ENCODE peak calls at places on chromosomes 5 and 9, in eight cellular contexts. P is PC-3, J is mesendoderm, D is neural progenitor cell, U is stomach, V is thyroid gland, G is RWPE2, Y is uterus. N is an unnamed sample.

GRCh38 chr9:120390637-120391190 is 189.3 kb downstream of the CDK5RAP2 start:
- DNase-seq in P (no peak), J (no peak), D (no peak), U (no peak), V (no peak), G (no peak), Y (no peak), N (no peak)

GRCh38 chr5:153460421-153460820 is 30.0 kb upstream of the GRIA1 start:
- DNase-seq in P (no peak), J (no peak), D (no peak), U (no peak), V (no peak), G (no peak), Y (no peak), N (no peak)

GRCh38 chr5:24389968-24390367 is 254.8 kb downstream of the CDH10 start:
- DNase-seq in P (peak; percentile 6), J (no peak), D (no peak), U (no peak), V (no peak), G (no peak), Y (no peak), N (no peak)

GRCh38 chr9:89659473-89660256 is 54.9 kb downstream of the GADD45G start:
- DNase-seq in P (no peak), J (no peak), D (no peak), U (no peak), V (no peak), G (no peak), Y (no peak), N (no peak)

GRCh38 chr9:5892456-5893133 is 1.9 kb downstream of the MLANA start:
- DNase-seq in P (peak; percentile 15), J (no peak), D (no peak), U (no peak), V (no peak), G (no peak), Y (peak; percentile 19), N (no peak)

GRCh38 chr9:18596920-18597319 is 123.0 kb downstream of the ADAMTSL1 start:
- DNase-seq in P (peak; percentile 56), J (no peak), D (no peak), U (no peak), V (no peak), G (no peak), Y (no peak), N (no peak)

GRCh38 chr9:124652994-124653393 is 118.1 kb downstream of the NR6A1 start:
- DNase-seq in P (no peak), J (no peak), D (no peak), U (no peak), V (no peak), G (no peak), Y (no peak), N (no peak)

GRCh38 chr5:112228672-112229071 is 190.4 kb downstream of the EPB41L4A start:
- DNase-seq in P (peak; percentile 71), J (peak; percentile 45), D (no peak), U (peak; percentile 95), V (peak; percentile 100), G (peak; percentile 92), Y (peak; percentile 19), N (peak; percentile 88)

GRCh38 chr9:134585746-134586706 is 55.6 kb upstream of the COL5A1 start:
- DNase-seq in P (peak; percentile 45), J (peak; percentile 71), D (no peak), U (no peak), V (no peak), G (peak; percentile 65), Y (peak; percentile 8), N (no peak)

GRCh38 chr9:133787749-133788015 is 49.5 kb upstream of the SARDH start:
- DNase-seq in P (no peak), J (peak; percentile 57), D (peak; percentile 61), U (peak; percentile 63), V (no peak), G (no peak), Y (no peak), N (peak; percentile 40)

GRCh38 chr5:38831909-38832308 is 13.9 kb upstream of the OSMR start:
- DNase-seq in P (peak; percentile 58), J (peak; percentile 83), D (peak; percentile 71), U (no peak), V (peak; percentile 18), G (no peak), Y (no peak), N (no peak)

GRCh38 chr5:52502591-52502990 is 285.1 kb upstream of the ITGA1 start:
- DNase-seq in P (no peak), J (no peak), D (peak; percentile 17), U (no peak), V (no peak), G (no peak), Y (no peak), N (no peak)

DNA sequence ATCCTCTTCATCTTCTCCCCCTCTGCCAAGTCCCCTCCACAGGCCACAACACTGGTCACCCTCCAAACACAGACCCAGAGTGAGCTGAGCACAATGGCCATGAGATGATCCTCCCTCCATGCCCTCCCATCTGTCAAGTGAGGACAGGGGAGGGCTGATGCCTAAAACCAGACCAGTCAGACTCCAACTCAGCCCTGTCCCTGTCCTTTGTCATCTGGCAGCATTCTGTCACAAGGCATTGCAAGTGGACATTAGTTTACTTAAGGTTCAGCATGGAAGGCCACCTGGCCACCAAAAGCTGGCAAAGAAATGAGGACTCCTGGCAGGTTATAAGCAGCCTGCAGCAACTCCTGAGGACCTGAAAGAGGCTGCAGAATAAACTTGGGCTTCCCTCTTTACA is 136.2 kb upstream of the SLC30A5 start:
- DNase-seq in P (no peak), J (no peak), D (no peak), U (no peak), V (peak; percentile 35), G (no peak), Y (no peak), N (no peak)
- H3K27ac ChIP-seq in P (no peak overlapping the region), J (no peak overlapping the region), D (no peak overlapping the region), U (no peak overlapping the region), V (no peak overlapping the region), G (no peak overlapping the region), Y (peak overlapping the region; percentile 62), N (no peak overlapping the region)

GRCh38 chr5:150188146-150188842 is 1.6 kb upstream of the SLC6A7 start:
- DNase-seq in P (no peak), J (no peak), D (no peak), U (no peak), V (no peak), G (no peak), Y (no peak), N (peak; percentile 43)

GRCh38 chr5:150190503-150190973 is 676 bp downstream of the SLC6A7 start:
- DNase-seq in P (no peak), J (peak; percentile 29), D (peak; percentile 30), U (no peak), V (no peak), G (no peak), Y (no peak), N (no peak)

GRCh38 chr5:150192462-150192861 is 2.6 kb downstream of the SLC6A7 start:
- DNase-seq in P (no peak), J (peak; percentile 14), D (no peak), U (no peak), V (no peak), G (no peak), Y (no peak), N (no peak)

GRCh38 chr5:150190987-150191386 is 1.1 kb downstream of the SLC6A7 start:
- DNase-seq in P (no peak), J (peak; percentile 14), D (no peak), U (no peak), V (no peak), G (no peak), Y (no peak), N (no peak)

GRCh38 chr5:150189728-150190502 is at the start of gene SLC6A7:
- DNase-seq in P (no peak), J (no peak), D (peak; percentile 62), U (no peak), V (no peak), G (no peak), Y (no peak), N (peak; percentile 43)
- H3K4me3 ChIP-seq in P (no peak within 1 kb of the TSS), J (no peak within 1 kb of the TSS), D (peak within 1 kb of the TSS; percentile 49), U (no peak within 1 kb of the TSS), V (no peak within 1 kb of the TSS), G (no peak within 1 kb of the TSS), Y (no peak within 1 kb of the TSS), N (peak within 1 kb of the TSS; percentile 3)

GRCh38 chr5:36390640-36391039 is 88.9 kb upstream of the RANBP3L start:
- DNase-seq in P (no peak), J (no peak), D (no peak), U (no peak), V (no peak), G (no peak), Y (no peak), N (no peak)

GRCh38 chr5:36393656-36394438 is 92.1 kb upstream of the RANBP3L start:
- DNase-seq in P (peak; percentile 40), J (peak; percentile 28), D (no peak), U (no peak), V (no peak), G (no peak), Y (no peak), N (no peak)

GRCh38 chr5:36389245-36389644 is 87.5 kb upstream of the RANBP3L start:
- DNase-seq in P (no peak), J (peak; percentile 45), D (no peak), U (no peak), V (no peak), G (no peak), Y (no peak), N (no peak)

GRCh38 chr5:36392818-36393217 is 91.1 kb upstream of the RANBP3L start:
- DNase-seq in P (peak; percentile 42), J (no peak), D (no peak), U (no peak), V (no peak), G (no peak), Y (no peak), N (no peak)

GRCh38 chr5:36392186-36392585 is 90.5 kb upstream of the RANBP3L start:
- DNase-seq in P (no peak), J (no peak), D (no peak), U (no peak), V (no peak), G (no peak), Y (no peak), N (no peak)
- H3K27ac ChIP-seq in P (no peak overlapping the region), J (no peak overlapping the region), D (no peak overlapping the region), U (no peak overlapping the region), V (no peak overlapping the region), G (no peak overlapping the region), Y (peak overlapping the region; percentile 20), N (no peak overlapping the region)

DNA sequence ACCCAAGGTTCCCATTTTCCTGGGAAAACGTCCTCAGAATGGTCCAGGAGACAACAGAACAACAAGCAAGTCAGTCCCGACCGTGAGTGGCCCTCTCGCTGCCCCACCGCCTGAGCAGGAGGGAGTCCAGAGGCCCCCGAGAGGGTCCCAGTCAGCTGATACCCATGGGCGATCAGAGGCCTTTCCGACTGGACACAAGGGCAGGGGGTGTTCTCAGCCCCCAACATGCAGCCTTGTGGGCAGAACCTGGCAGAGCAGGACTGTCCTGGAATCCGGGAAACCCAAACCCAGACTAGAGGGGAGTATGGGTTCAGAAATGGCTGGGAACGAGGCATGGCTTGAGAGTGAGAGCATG is 4.5 kb downstream of the SPATA31E1 start:
- DNase-seq in P (no peak), J (no peak), D (no peak), U (no peak), V (no peak), G (no peak), Y (no peak), N (no peak)
- H3K4me3 ChIP-seq in P (no peak overlapping the region), J (no peak overlapping the region), D (no peak overlapping the region), U (no peak overlapping the region), V (no peak overlapping the region), G (no peak overlapping the region), Y (no peak overlapping the region), N (no peak overlapping the region)